ENCODE peak calls at places on chromosomes 4 and X, in seven cellular contexts. B, Q, D, G, V, P and O are unnamed samples.

GRCh38 chr4:154018659-154019058 is 229.8 kb upstream of the SFRP2 start:
- DNase-seq in B (no peak), Q (no peak), D (peak), G (no peak), V (no peak), P (no peak), O (no peak)

GRCh38 chrX:151974336-151975227 is at the start of gene GABRE:
- DNase-seq in B (peak), Q (peak), D (no peak), G (peak), V (no peak), P (no peak), O (peak)

GRCh38 chr4:106140601-106141000 is 175.4 kb downstream of the TBCK start:
- DNase-seq in B (no peak), Q (no peak), D (peak), G (no peak), V (no peak), P (no peak), O (no peak)

GRCh38 chrX:110008001-110008635 is 5.2 kb downstream of the TMEM164 start:
- DNase-seq in B (no peak), Q (no peak), D (no peak), G (no peak), V (no peak), P (no peak), O (no peak)

GRCh38 chr4:2792396-2792710 is 532 bp upstream of the SH3BP2 start:
- DNase-seq in B (no peak), Q (peak), D (no peak), G (no peak), V (no peak), P (no peak), O (no peak)

GRCh38 chr4:138761638-138762205 is 253.9 kb upstream of the NOCT start:
- DNase-seq in B (peak), Q (no peak), D (no peak), G (no peak), V (no peak), P (no peak), O (peak)

GRCh38 chrX:47026198-47026597 is 52.0 kb upstream of the RGN start:
- DNase-seq in B (no peak), Q (no peak), D (no peak), G (no peak), V (no peak), P (no peak), O (no peak)

GRCh38 chr4:38488891-38489861 is 174.8 kb upstream of the KLF3 start:
- DNase-seq in B (peak), Q (no peak), D (peak), G (no peak), V (no peak), P (no peak), O (no peak)

GRCh38 chr4:15303052-15303641 is 124.7 kb upstream of the C1QTNF7 start:
- DNase-seq in B (peak), Q (no peak), D (no peak), G (no peak), V (no peak), P (no peak), O (peak)

GRCh38 chrX:17441965-17442364 is 67.0 kb downstream of the NHS start:
- DNase-seq in B (peak), Q (no peak), D (no peak), G (no peak), V (no peak), P (no peak), O (peak)

GRCh38 chr4:55124337-55125076 is 888 bp downstream of the KDR start:
- DNase-seq in B (no peak), Q (no peak), D (no peak), G (no peak), V (no peak), P (no peak), O (peak)
- H3K4me3 ChIP-seq in B (no peak), Q (peak), D (no peak), G (peak), V (peak), P (no peak), O (peak)

DNA sequence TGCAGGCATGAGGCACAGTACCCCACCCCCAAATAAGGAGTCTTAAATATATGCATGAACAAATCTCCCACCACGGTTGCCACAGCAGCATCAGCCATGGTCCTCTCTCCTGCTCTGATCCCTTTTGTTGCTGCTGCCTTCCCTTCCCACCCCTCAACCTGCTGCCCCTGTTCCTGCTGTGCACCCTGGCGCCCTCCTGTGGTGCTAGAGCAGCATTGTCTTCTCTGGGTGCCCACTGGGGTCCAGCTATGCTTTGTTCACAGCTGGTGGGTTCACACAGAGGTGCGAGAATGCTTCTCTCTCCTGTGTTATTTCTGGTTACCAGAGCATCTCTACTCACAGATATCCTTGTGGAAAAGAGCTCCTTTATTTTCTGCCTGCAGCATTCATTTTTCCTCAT is 116.2 kb downstream of the GATB start:
- DNase-seq in B (no peak), Q (no peak), D (peak), G (no peak), V (no peak), P (no peak), O (no peak)
- TF ChIP-seq CTCF in B (peak), Q (no peak), D (peak), G (peak), V (no peak), P (no peak), O (peak)

GRCh38 chr4:48343035-48343434 is 1.7 kb downstream of the SLAIN2 start:
- DNase-seq in B (no peak), Q (no peak), D (no peak), G (no peak), V (no peak), P (no peak), O (no peak)
- H3K4me3 ChIP-seq in B (peak), Q (peak), D (peak), G (peak), V (peak), P (peak), O (peak)

GRCh38 chr4:149897784-149898183 is 82.1 kb upstream of the IQCM start:
- DNase-seq in B (peak), Q (no peak), D (peak), G (no peak), V (no peak), P (no peak), O (peak)
- TF ChIP-seq CTCF in B (peak), Q (peak), D (peak), G (peak), V (peak), P (no peak), O (peak)

DNA sequence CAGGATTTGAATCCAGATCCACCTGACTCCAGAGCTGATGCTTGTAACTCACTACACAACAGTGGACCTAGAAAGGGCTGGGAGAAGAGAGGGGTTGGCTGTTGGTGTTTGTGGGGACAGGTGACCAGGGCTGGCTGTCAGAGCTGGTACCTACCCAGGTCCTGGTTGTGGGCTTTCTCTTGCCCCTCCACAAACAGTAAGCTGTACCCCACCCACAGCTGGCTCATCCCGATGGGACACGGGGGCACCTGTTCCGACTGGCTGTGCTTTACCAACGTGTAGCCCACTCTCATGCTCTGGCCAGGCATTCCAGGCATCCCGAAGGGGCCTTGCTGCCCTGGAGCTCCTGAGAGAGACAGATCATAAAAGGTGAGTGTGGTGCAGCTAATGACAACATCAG is 68.7 kb downstream of the ATG4A start:
- DNase-seq in B (no peak), Q (no peak), D (no peak), G (no peak), V (no peak), P (no peak), O (no peak)
- H3K4me3 ChIP-seq in B (no peak), Q (no peak), D (no peak), G (no peak), V (no peak), P (no peak), O (no peak)

DNA sequence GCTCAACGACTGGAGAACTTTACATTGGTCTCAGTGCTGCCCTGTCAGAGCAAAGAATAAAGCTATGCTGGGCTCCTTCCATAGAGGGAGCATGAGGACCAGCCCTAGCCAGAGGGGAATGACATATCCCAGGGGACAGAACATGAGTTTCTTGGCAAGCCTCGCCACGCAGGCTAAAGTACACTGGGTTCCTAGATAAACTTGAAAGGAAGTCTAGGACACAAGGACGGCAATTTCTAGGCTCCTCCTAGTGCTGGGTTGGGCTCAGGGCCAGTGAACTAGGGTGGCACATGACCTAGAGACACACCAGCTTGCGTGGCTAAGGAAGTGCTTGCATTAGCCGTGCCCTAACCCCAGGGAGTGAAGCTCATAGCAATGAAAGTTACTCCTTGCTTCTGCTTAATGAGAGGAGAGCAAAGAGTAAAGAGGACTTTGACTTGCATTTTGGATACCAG is 141.0 kb downstream of the MAB21L2 start:
- DNase-seq in B (no peak), Q (peak), D (peak), G (peak), V (no peak), P (no peak), O (peak)
- TF ChIP-seq CTCF in B (peak), Q (peak), D (peak), G (peak), V (no peak), P (no peak), O (peak)